ENCODE peak calls at places on chromosome 16, in six cellular contexts. One of them, this sample, is unnamed. For H3K9me3, the result is how much of the 10 kb centered on the place peaks cover.

GRCh38 chr16:3819741-3820724 is 60.5 kb downstream of the CREBBP start:
- DNase-seq in CD8-positive, alpha-beta memory T cell: peak
- DNase-seq in fibroblast of lung: peak
- DNase-seq in endothelial cell of umbilical vein: peak
- DNase-seq in CD4-positive, CD25-positive, alpha-beta regulatory T cell: no peak
- DNase-seq in SJCRH30: peak
- DNase-seq in this sample: no peak

GRCh38 chr16:21190599-21190998 is 20.8 kb downstream of the ZP2 start:
- DNase-seq in SJCRH30: no peak
- DNase-seq in CD8-positive, alpha-beta memory T cell: no peak
- DNase-seq in CD4-positive, CD25-positive, alpha-beta regulatory T cell: no peak
- DNase-seq in endothelial cell of umbilical vein: no peak
- DNase-seq in fibroblast of lung: no peak
- DNase-seq in this sample: no peak

GRCh38 chr16:23640669-23640958 is 496 bp downstream of the PALB2 start:
- DNase-seq in CD8-positive, alpha-beta memory T cell: no peak
- DNase-seq in CD4-positive, CD25-positive, alpha-beta regulatory T cell: no peak
- DNase-seq in SJCRH30: no peak
- DNase-seq in fibroblast of lung: peak
- DNase-seq in endothelial cell of umbilical vein: no peak
- DNase-seq in this sample: no peak

GRCh38 chr16:64180136-64180900 is 941.5 kb downstream of the CDH11 start:
- DNase-seq in endothelial cell of umbilical vein: no peak
- DNase-seq in CD4-positive, CD25-positive, alpha-beta regulatory T cell: no peak
- DNase-seq in CD8-positive, alpha-beta memory T cell: no peak
- DNase-seq in fibroblast of lung: no peak
- DNase-seq in SJCRH30: no peak
- DNase-seq in this sample: no peak

GRCh38 chr16:27109666-27110523 is 43.2 kb downstream of the C16orf82 start:
- DNase-seq in endothelial cell of umbilical vein: peak
- DNase-seq in CD4-positive, CD25-positive, alpha-beta regulatory T cell: peak
- DNase-seq in CD8-positive, alpha-beta memory T cell: peak
- DNase-seq in SJCRH30: peak
- DNase-seq in fibroblast of lung: peak
- DNase-seq in this sample: peak

GRCh38 chr16:88693420-88694177 is 7.3 kb upstream of the SNAI3 start:
- DNase-seq in CD4-positive, CD25-positive, alpha-beta regulatory T cell: no peak
- DNase-seq in CD8-positive, alpha-beta memory T cell: no peak
- DNase-seq in SJCRH30: no peak
- DNase-seq in endothelial cell of umbilical vein: no peak
- DNase-seq in fibroblast of lung: no peak
- DNase-seq in this sample: no peak

GRCh38 chr16:29809850-29810698 is 1.9 kb upstream of the PRRT2 start:
- DNase-seq in CD4-positive, CD25-positive, alpha-beta regulatory T cell: no peak
- DNase-seq in fibroblast of lung: no peak
- DNase-seq in CD8-positive, alpha-beta memory T cell: peak
- DNase-seq in endothelial cell of umbilical vein: no peak
- DNase-seq in SJCRH30: no peak
- DNase-seq in this sample: no peak

GRCh38 chr16:65532218-65532617 is 410.4 kb upstream of the CDH11 start:
- DNase-seq in CD4-positive, CD25-positive, alpha-beta regulatory T cell: no peak
- DNase-seq in CD8-positive, alpha-beta memory T cell: no peak
- DNase-seq in SJCRH30: no peak
- DNase-seq in fibroblast of lung: no peak
- DNase-seq in endothelial cell of umbilical vein: peak
- DNase-seq in this sample: no peak

DNA sequence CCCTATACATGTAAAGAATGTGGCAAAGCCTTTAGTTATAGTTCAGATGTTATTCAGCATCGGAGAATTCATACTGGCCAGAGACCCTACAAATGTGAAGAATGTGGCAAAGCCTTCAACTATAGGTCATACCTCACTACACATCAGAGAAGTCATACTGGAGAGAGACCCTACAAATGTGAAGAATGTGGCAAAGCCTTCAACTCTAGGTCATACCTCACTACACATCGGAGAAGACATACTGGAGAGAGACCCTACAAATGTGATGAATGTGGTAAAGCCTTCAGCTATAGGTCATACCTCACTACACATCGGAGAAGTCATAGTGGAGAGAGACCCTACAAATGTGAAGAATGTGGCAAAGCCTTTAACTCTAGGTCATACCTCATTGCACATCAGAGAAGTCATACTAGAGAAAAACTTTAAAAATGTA is 42.5 kb downstream of the ZNF267 start:
- DNase-seq in fibroblast of lung: no peak
- DNase-seq in CD4-positive, CD25-positive, alpha-beta regulatory T cell: no peak
- DNase-seq in CD8-positive, alpha-beta memory T cell: no peak
- DNase-seq in SJCRH30: no peak
- DNase-seq in endothelial cell of umbilical vein: no peak
- DNase-seq in this sample: no peak
- H3K9me3 ChIP-seq in fibroblast of lung: under half
- H3K9me3 ChIP-seq in CD4-positive, CD25-positive, alpha-beta regulatory T cell: half or more
- H3K9me3 ChIP-seq in CD8-positive, alpha-beta memory T cell: half or more
- H3K9me3 ChIP-seq in SJCRH30: half or more
- H3K9me3 ChIP-seq in endothelial cell of umbilical vein: under half
- H3K9me3 ChIP-seq in this sample: half or more

GRCh38 chr16:67930678-67931211 is 917 bp downstream of the CTRL start:
- DNase-seq in CD4-positive, CD25-positive, alpha-beta regulatory T cell: no peak
- DNase-seq in CD8-positive, alpha-beta memory T cell: no peak
- DNase-seq in endothelial cell of umbilical vein: no peak
- DNase-seq in SJCRH30: no peak
- DNase-seq in fibroblast of lung: no peak
- DNase-seq in this sample: no peak

GRCh38 chr16:67928561-67929364 is 2.9 kb downstream of the CTRL start:
- DNase-seq in SJCRH30: peak
- DNase-seq in CD8-positive, alpha-beta memory T cell: peak
- DNase-seq in CD4-positive, CD25-positive, alpha-beta regulatory T cell: peak
- DNase-seq in endothelial cell of umbilical vein: peak
- DNase-seq in fibroblast of lung: peak
- DNase-seq in this sample: peak

GRCh38 chr16:67931712-67932461 is at the start of gene CTRL:
- DNase-seq in CD4-positive, CD25-positive, alpha-beta regulatory T cell: no peak
- DNase-seq in CD8-positive, alpha-beta memory T cell: no peak
- DNase-seq in SJCRH30: no peak
- DNase-seq in fibroblast of lung: no peak
- DNase-seq in endothelial cell of umbilical vein: no peak
- DNase-seq in this sample: no peak

GRCh38 chr16:67928147-67928546 is 3.5 kb downstream of the CTRL start:
- DNase-seq in fibroblast of lung: no peak
- DNase-seq in endothelial cell of umbilical vein: no peak
- DNase-seq in CD4-positive, CD25-positive, alpha-beta regulatory T cell: no peak
- DNase-seq in SJCRH30: no peak
- DNase-seq in CD8-positive, alpha-beta memory T cell: no peak
- DNase-seq in this sample: no peak

DNA sequence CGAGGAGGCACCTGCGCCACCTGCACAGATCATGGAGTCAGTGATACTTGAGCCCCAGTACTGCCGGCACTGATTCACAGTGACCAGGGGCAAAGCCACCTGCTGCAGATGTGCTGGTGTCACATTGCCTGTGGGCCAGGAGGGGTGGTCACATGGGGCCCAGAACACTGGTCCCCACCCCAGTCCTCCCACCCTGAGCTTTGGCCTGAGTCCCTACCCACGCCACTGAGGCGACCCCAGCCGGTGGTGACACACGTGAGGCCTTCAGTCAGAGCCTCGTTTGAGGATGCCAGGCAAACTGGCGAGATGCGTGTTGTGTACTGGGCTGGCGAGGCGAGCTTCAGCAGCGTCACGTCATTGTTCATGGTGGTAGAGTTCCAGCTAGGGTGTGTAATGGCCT is 1.5 kb downstream of the CTRL start:
- DNase-seq in CD8-positive, alpha-beta memory T cell: no peak
- DNase-seq in fibroblast of lung: no peak
- DNase-seq in SJCRH30: no peak
- DNase-seq in endothelial cell of umbilical vein: no peak
- DNase-seq in CD4-positive, CD25-positive, alpha-beta regulatory T cell: no peak
- DNase-seq in this sample: no peak
- H3K27ac ChIP-seq in CD8-positive, alpha-beta memory T cell: no peak
- H3K27ac ChIP-seq in fibroblast of lung: no peak
- H3K27ac ChIP-seq in SJCRH30: no peak
- H3K27ac ChIP-seq in endothelial cell of umbilical vein: no peak
- H3K27ac ChIP-seq in CD4-positive, CD25-positive, alpha-beta regulatory T cell: no peak
- H3K27ac ChIP-seq in this sample: no peak

GRCh38 chr16:58028168-58028455 is 2.6 kb downstream of the MMP15 start:
- DNase-seq in endothelial cell of umbilical vein: no peak
- DNase-seq in CD8-positive, alpha-beta memory T cell: no peak
- DNase-seq in CD4-positive, CD25-positive, alpha-beta regulatory T cell: no peak
- DNase-seq in fibroblast of lung: no peak
- DNase-seq in SJCRH30: no peak
- DNase-seq in this sample: no peak

GRCh38 chr16:58030136-58030840 is 4.7 kb downstream of the MMP15 start:
- DNase-seq in endothelial cell of umbilical vein: no peak
- DNase-seq in fibroblast of lung: no peak
- DNase-seq in CD4-positive, CD25-positive, alpha-beta regulatory T cell: no peak
- DNase-seq in CD8-positive, alpha-beta memory T cell: no peak
- DNase-seq in SJCRH30: no peak
- DNase-seq in this sample: no peak

GRCh38 chr16:58029410-58029809 is 3.9 kb downstream of the MMP15 start:
- DNase-seq in endothelial cell of umbilical vein: no peak
- DNase-seq in SJCRH30: no peak
- DNase-seq in fibroblast of lung: no peak
- DNase-seq in CD8-positive, alpha-beta memory T cell: no peak
- DNase-seq in CD4-positive, CD25-positive, alpha-beta regulatory T cell: no peak
- DNase-seq in this sample: no peak

GRCh38 chr16:58027341-58028167 is 2.0 kb downstream of the MMP15 start:
- DNase-seq in SJCRH30: peak
- DNase-seq in endothelial cell of umbilical vein: no peak
- DNase-seq in CD8-positive, alpha-beta memory T cell: no peak
- DNase-seq in CD4-positive, CD25-positive, alpha-beta regulatory T cell: no peak
- DNase-seq in fibroblast of lung: peak
- DNase-seq in this sample: no peak

DNA sequence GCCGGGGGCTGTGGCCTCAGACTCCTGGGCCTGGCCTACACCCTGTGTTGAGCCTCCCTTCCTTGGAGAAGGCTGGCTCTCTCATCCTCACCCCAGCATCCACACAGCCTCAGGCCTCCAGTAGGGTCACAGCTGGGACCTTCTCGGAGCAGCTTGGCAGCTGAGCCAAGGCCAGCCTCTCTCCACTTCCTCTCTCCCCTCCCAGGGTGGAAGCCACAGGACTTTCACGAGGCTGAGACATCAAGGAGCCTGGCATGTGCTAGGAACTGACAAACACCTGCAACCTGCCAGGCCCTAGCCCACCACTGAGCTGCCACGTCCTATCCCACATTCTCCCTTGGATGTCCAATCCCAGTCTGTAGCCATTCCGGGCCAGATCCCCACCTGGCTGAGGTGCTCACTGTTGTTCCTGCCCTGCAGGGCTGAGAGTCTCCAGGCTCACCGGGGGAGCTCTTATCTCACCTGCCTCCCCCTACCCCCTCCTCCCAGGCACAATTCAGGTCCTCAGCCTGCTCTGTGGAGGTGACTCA is 3.1 kb downstream of the MMP15 start:
- DNase-seq in SJCRH30: no peak
- DNase-seq in CD8-positive, alpha-beta memory T cell: no peak
- DNase-seq in CD4-positive, CD25-positive, alpha-beta regulatory T cell: no peak
- DNase-seq in endothelial cell of umbilical vein: no peak
- DNase-seq in fibroblast of lung: no peak
- DNase-seq in this sample: no peak
- H3K9me3 ChIP-seq in SJCRH30: under half
- H3K9me3 ChIP-seq in CD8-positive, alpha-beta memory T cell: under half
- H3K9me3 ChIP-seq in CD4-positive, CD25-positive, alpha-beta regulatory T cell: under half
- H3K9me3 ChIP-seq in endothelial cell of umbilical vein: under half
- H3K9me3 ChIP-seq in fibroblast of lung: under half
- H3K9me3 ChIP-seq in this sample: under half

GRCh38 chr16:56989988-56990387 is 631 bp downstream of the NLRC5 start:
- DNase-seq in endothelial cell of umbilical vein: no peak
- DNase-seq in SJCRH30: no peak
- DNase-seq in CD4-positive, CD25-positive, alpha-beta regulatory T cell: no peak
- DNase-seq in CD8-positive, alpha-beta memory T cell: no peak
- DNase-seq in fibroblast of lung: no peak
- DNase-seq in this sample: no peak
- H3K27ac ChIP-seq in endothelial cell of umbilical vein: peak
- H3K27ac ChIP-seq in SJCRH30: no peak
- H3K27ac ChIP-seq in CD4-positive, CD25-positive, alpha-beta regulatory T cell: peak
- H3K27ac ChIP-seq in CD8-positive, alpha-beta memory T cell: peak
- H3K27ac ChIP-seq in fibroblast of lung: peak
- H3K27ac ChIP-seq in this sample: peak

DNA sequence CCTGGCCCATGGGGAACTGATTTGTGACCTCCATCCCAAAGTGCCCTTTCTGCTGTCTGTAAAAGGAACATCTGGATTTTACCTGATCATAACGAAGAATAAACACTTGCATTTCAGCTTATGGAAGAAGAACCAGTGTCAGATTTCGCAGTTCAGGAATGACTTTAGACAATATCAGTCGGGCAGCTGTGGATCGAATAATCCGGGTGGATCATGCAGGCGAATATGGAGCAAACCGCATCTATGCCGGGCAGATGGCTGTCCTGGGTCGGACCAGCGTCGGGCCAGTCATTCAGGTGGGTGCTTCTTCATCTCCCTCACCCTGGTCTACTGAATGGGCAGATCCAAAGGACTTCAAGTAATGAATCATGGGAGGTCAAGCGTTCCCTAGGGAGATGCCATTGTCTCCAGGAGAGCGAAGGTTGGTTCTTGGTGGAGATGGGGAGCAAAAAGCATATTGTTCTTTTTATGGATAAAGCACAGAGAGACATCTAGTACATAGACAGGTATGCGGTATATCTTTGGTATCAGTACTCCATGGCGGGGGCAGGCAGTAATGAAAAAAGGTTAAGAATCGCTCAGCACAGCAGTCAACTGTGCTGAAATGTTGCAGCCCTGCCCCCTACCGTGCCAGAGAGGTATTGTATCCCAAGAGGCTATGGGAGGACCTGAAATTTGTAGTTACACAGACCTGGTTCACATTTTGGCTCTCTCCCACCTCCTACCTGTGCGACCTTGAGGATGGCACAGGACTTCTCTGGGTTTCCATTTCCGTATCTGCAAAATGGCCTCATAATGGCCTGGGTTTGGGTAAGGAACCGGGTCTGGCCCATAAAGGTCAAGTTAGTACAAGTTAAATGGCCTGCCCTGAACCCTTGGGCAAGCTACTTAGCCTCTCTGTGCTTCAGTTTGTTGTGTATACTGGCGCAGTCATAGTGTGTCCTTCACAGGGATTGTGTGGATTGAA is 4.7 kb downstream of the COQ7 start:
- DNase-seq in CD8-positive, alpha-beta memory T cell: peak
- DNase-seq in SJCRH30: no peak
- DNase-seq in CD4-positive, CD25-positive, alpha-beta regulatory T cell: peak
- DNase-seq in fibroblast of lung: peak
- DNase-seq in endothelial cell of umbilical vein: peak
- DNase-seq in this sample: peak
- H3K9me3 ChIP-seq in CD8-positive, alpha-beta memory T cell: under half
- H3K9me3 ChIP-seq in SJCRH30: under half
- H3K9me3 ChIP-seq in CD4-positive, CD25-positive, alpha-beta regulatory T cell: under half
- H3K9me3 ChIP-seq in fibroblast of lung: under half
- H3K9me3 ChIP-seq in endothelial cell of umbilical vein: under half
- H3K9me3 ChIP-seq in this sample: under half

This sample was measured in CD4-positive, alpha-beta T cell.